ENCODE peak calls at places on chromosome 2, in five cellular contexts. W, H, R, T and Y are unnamed samples.

GRCh38 chr2:38192976-38193375 is 117.0 kb upstream of the CYP1B1 start:
- DNase-seq in W (no peak), H (no peak), R (no peak), T (no peak), Y (no peak)

GRCh38 chr2:78892310-78892709 is 133.2 kb upstream of the REG3G start:
- DNase-seq in W (no peak), H (no peak), R (no peak), T (no peak), Y (no peak)

GRCh38 chr2:45191096-45191863 is 182.0 kb upstream of the SIX2 start:
- DNase-seq in W (no peak), H (no peak), R (peak), T (no peak), Y (no peak)

GRCh38 chr2:148058641-148059040 is 37.8 kb downstream of the MBD5 start:
- DNase-seq in W (no peak), H (no peak), R (no peak), T (no peak), Y (no peak)

GRCh38 chr2:183495079-183495478 is 370.8 kb downstream of the NUP35 start:
- DNase-seq in W (no peak), H (no peak), R (no peak), T (no peak), Y (no peak)

GRCh38 chr2:31240406-31241365 is 6.7 kb downstream of the EHD3 start:
- DNase-seq in W (no peak), H (no peak), R (no peak), T (no peak), Y (no peak)

GRCh38 chr2:62653582-62654422 is 51.7 kb upstream of the EHBP1 start:
- DNase-seq in W (no peak), H (peak), R (no peak), T (no peak), Y (peak)

GRCh38 chr2:3283206-3283605 is 94.4 kb downstream of the EIPR1 start:
- DNase-seq in W (no peak), H (no peak), R (no peak), T (no peak), Y (no peak)

GRCh38 chr2:30666307-30666874 is 140.9 kb downstream of the CAPN13 start:
- DNase-seq in W (no peak), H (peak), R (no peak), T (no peak), Y (peak)

GRCh38 chr2:186611526-186611925 is 21.7 kb downstream of the ITGAV start:
- DNase-seq in W (no peak), H (no peak), R (no peak), T (no peak), Y (no peak)

GRCh38 chr2:217837001-217837491 is 165.7 kb downstream of the TNS1 start:
- DNase-seq in W (peak), H (peak), R (peak), T (peak), Y (no peak)

GRCh38 chr2:34474646-34475045 is 875.5 kb upstream of the FAM98A start:
- DNase-seq in W (no peak), H (no peak), R (no peak), T (no peak), Y (peak)

GRCh38 chr2:105873721-105874120 is 129.0 kb downstream of the NCK2 start:
- DNase-seq in W (no peak), H (peak), R (no peak), T (no peak), Y (peak)

GRCh38 chr2:63544017-63544627 is 44.2 kb downstream of the WDPCP start:
- DNase-seq in W (no peak), H (peak), R (no peak), T (no peak), Y (no peak)

GRCh38 chr2:37421686-37422085 is 77.3 kb downstream of the QPCT start:
- DNase-seq in W (no peak), H (no peak), R (no peak), T (no peak), Y (no peak)

GRCh38 chr2:183575481-183575880 is 451.2 kb downstream of the NUP35 start:
- DNase-seq in W (no peak), H (no peak), R (no peak), T (no peak), Y (no peak)

GRCh38 chr2:106990307-106990706 is 104.3 kb upstream of the ST6GAL2 start:
- DNase-seq in W (no peak), H (no peak), R (no peak), T (no peak), Y (peak)

GRCh38 chr2:70746076-70746475 is 21.9 kb downstream of the ADD2 start:
- DNase-seq in W (no peak), H (no peak), R (no peak), T (no peak), Y (no peak)

GRCh38 chr2:127150996-127151395 is 44.0 kb upstream of the BIN1 start:
- DNase-seq in W (no peak), H (no peak), R (no peak), T (no peak), Y (no peak)

GRCh38 chr2:47029737-47030524 is 114.3 kb upstream of the MCFD2 start:
- DNase-seq in W (no peak), H (peak), R (no peak), T (no peak), Y (no peak)

GRCh38 chr2:40450066-40450841 is 1.6 kb downstream of the SLC8A1 start:
- DNase-seq in W (no peak), H (no peak), R (peak), T (no peak), Y (no peak)
- H3K4me3 ChIP-seq in W (peak), H (peak), R (peak), T (peak), Y (peak)

GRCh38 chr2:71796174-71796592 is 342.8 kb downstream of the DYSF start:
- DNase-seq in W (no peak), H (no peak), R (no peak), T (no peak), Y (no peak)

GRCh38 chr2:71799013-71799575 is 345.7 kb downstream of the DYSF start:
- DNase-seq in W (no peak), H (no peak), R (no peak), T (no peak), Y (no peak)

GRCh38 chr2:71797006-71797810 is 343.8 kb downstream of the DYSF start:
- DNase-seq in W (no peak), H (no peak), R (no peak), T (no peak), Y (no peak)

GRCh38 chr2:71800106-71800809 is 346.9 kb downstream of the DYSF start:
- DNase-seq in W (no peak), H (no peak), R (no peak), T (no peak), Y (no peak)

DNA sequence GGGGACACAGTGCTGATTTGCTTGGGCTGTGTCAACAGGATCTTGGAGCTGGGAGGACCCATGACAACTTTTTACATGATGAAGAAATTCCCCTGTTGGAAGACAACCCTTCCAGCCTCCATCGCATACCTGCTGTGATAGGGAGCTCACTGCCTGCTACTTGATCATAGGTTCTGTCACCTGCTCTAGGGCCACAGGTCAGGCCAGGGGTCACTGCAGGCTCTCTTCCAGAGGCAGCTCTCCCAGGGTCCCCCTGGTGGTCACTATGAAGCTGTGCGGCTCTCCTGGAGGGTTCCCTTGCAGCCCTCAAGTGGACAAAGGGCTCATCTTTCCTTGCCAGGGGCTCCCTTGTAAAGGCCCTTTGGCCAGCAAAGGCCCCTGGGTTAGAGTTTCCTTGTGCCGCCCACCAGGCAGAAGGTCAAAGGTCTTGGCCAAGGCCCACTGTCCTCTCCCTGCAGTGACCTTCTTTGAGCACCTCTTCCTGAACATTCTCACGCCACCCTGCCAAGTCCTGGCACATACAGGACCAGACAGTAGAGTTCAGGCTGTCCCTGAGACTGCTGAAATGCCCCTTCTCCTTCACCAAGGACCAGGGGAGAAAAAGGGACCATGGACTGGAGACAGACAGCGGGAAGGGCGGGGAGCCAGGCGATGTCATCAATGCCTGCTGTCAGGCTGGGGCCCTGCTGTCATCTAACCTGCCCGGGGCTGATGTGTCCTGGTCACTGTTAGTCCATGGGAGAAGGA is 345.1 kb downstream of the DYSF start:
- DNase-seq in W (no peak), H (peak), R (no peak), T (no peak), Y (no peak)
- TF ChIP-seq CTCF in W (peak), H (peak), R (peak), T (peak), Y (peak)

GRCh38 chr2:240920783-240921231 is 14.7 kb downstream of the CROCC2 start:
- DNase-seq in W (no peak), H (no peak), R (peak), T (peak), Y (no peak)
- H3K4me3 ChIP-seq in W (no peak), H (no peak), R (no peak), T (no peak), Y (no peak)

DNA sequence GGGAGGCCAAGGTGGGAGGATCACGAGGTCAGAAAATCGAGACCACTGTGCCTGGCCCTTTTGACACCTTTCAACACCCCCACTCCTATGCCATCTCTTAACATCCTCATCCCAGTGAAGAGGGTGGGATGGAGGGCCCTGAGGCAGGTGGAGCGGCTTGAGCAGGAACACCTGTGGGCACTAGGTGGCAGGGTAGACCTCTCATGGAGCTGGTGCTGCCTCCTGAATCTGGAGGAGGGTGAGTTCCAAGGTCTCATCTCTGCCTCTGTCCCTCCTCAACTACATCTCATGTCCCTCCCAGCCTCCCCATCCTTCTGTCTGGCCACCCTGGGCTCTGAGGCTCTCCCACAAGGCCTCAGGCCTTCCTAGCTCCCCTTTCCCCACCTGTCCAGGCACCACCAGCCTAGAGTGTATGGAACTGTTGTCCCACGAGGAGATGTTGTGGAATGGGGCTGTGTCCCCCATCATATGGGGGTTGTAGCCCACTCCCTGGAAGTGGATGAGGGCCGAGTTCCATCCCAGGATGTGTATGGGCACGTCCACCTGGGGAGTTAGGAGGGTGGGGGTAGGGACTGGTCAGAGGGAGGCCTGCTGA is 17.0 kb upstream of the CRYBA2 start:
- DNase-seq in W (no peak), H (peak), R (peak), T (no peak), Y (no peak)
- TF ChIP-seq CTCF in W (peak), H (peak), R (peak), T (no peak), Y (peak)

DNA sequence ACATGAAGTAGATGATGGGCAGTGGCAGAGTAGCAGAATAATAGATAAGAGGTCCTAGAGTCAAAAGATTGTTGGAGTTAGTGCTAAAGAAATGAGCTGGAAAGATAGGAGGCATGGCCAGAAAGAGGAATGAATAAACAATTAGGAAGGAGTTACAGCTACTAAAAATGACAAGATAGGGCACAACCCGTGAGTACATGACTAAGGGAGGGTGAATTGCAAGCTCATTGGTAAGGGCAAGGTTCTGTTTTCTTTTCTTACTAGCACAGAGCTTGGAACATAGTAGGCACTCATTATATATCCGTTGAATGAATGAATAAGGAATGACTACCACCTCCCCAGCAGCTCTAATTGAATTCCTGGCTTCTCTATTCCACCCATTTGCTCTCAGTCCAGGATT is 5.7 kb upstream of the MARCO start:
- DNase-seq in W (no peak), H (no peak), R (no peak), T (no peak), Y (no peak)
- H3K4me3 ChIP-seq in W (no peak), H (no peak), R (no peak), T (no peak), Y (no peak)

GRCh38 chr2:141555876-141556470 is 574.8 kb downstream of the LRP1B start:
- DNase-seq in W (no peak), H (no peak), R (no peak), T (no peak), Y (no peak)

GRCh38 chr2:141557329-141558098 is 573.3 kb downstream of the LRP1B start:
- DNase-seq in W (no peak), H (peak), R (no peak), T (no peak), Y (peak)

GRCh38 chr2:141560723-141561122 is 570.1 kb downstream of the LRP1B start:
- DNase-seq in W (no peak), H (no peak), R (no peak), T (no peak), Y (no peak)

DNA sequence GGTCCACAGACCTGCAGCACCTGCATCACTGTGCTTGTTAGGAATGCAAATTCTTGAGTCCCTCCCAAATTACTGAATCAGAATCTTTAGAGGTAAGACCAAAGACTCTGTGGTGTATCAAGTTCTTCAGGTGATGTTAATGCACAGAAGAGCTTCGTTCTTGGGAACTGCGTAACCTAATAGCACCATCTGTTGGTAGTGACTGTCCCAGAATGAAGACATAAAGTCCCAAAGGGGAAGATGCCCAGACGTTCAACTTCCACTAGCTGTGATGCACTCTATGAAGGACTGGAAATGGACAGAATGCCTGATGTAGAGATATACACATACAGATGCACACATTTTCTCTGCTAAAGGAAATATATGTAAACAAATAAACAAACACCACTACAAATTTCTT is 576.0 kb downstream of the LRP1B start:
- DNase-seq in W (no peak), H (peak), R (no peak), T (no peak), Y (no peak)
- TF ChIP-seq CTCF in W (peak), H (peak), R (peak), T (peak), Y (peak)

DNA sequence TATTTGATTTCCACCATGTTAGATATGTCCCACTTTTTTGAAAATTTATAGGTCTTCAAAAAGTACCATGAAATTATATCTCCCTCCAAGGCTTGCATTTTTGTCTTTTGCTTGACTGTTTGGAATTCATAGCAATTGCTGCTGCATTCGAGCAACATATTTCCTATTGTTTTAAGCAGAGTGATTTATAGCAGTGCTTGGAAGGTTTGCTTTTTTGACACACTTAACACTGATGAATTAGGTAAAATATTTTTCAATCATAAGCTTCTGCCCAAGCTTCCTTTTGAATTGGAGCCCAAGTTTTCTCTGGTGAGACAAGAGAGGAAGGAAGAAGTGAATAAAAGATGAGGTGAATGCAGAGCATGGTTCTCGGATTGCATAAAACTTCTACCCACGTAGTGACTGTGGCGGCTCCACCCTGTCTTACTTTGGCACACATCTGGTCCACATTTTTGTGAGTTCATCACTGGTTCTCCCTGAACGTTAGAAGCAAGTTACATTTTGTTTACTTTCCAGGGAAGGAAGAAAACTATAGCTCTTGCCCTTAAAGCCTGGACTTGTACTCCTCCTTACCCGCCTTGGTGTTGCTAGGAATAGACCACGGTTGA is 667.0 kb downstream of the TSN start:
- DNase-seq in W (no peak), H (no peak), R (no peak), T (no peak), Y (no peak)
- H3K4me3 ChIP-seq in W (no peak), H (no peak), R (no peak), T (no peak), Y (no peak)

DNA sequence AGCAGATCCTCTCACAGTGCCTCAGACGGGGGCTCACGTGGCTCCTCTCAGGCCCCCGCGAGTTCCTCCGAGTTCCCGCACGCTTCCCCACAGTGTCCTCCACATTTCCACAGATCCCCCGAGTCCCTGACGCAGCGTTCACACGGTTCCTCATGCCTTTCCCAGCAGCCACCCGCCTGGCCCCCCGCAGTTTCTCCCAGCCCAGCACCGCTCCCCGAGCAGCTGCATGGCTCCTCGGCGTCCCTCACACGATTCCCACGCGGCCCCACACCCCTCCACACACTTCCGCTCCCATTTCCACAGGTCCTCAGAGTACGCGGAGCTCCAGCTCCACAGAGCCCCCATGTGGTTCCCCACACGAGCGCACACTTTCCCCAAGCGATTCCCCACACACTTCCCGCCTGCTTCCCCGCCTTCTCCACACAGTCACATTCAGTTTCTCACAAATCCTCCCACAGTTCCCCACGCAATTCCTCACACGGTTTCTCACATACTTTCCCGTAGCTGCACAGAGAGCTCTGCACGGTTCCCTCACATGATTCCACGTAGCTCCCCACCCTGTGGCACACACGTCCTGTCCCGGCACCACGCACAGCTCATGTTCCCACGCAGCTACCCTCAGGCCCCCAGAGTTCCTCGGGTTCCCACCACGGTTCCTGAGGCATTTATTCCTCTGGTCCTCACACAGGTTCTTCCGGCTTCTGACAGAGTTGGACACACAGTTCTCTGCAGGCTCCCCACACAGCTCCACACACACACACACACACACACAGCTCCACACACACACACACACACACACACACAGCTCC is 39.8 kb downstream of the KIF1A start:
- DNase-seq in W (no peak), H (no peak), R (no peak), T (no peak), Y (no peak)
- TF ChIP-seq CTCF in W (no peak), H (no peak), R (no peak), T (no peak), Y (no peak)

DNA sequence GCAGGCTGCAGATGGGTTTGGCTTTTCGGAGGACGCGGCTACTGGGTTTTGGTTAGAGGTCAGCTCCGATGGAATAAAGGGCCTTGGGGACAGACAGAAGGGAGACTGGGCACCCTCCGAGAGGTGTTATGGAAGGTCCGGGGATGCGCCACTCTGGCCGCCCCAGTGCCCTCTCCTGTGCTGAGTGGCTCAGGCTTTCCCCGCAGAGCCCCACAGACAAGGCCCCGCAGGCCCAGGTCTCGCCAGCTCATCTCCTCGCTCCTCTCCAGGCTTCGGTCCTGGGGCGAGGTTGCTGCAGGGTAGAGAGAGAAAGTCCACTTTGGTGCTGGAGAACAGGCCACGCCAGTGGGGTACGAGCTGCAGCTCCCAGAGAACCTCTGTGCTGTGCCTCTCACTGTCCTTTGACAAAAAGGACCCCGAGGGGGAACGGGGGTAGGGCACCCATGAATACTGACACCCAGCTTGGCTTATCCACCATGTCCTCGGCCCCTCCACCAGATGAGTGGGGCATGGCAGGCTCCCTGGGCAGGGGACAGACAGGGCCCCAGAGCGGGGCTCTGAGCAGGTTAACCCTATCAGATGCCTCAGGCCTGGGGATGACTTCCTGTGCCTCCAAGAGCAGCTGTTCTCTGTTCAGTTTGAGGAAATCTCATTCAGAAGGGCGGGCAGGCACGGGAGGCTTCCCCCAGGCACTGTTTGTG is 15.9 kb upstream of the CNNM3 start:
- DNase-seq in W (no peak), H (no peak), R (no peak), T (no peak), Y (no peak)
- H3K4me3 ChIP-seq in W (no peak), H (no peak), R (no peak), T (no peak), Y (no peak)